ENCODE peak calls at places on chromosomes 13 and 19, in four cellular contexts. J, W, F and M are unnamed samples.

GRCh38 chr19:12567951-12568350 is 16.7 kb upstream of the ZNF564 start:
- DNase-seq in J (no peak), F (peak), W (no peak), M (no peak)

GRCh38 chr13:99215466-99215865 is 14.8 kb downstream of the UBAC2 start:
- DNase-seq in F (no peak), W (no peak), J (no peak), M (no peak)

GRCh38 chr13:48155850-48156249 is 60.9 kb upstream of the MED4 start:
- DNase-seq in F (peak), W (no peak), J (peak), M (no peak)

GRCh38 chr13:50106559-50106958 is 91.3 kb downstream of the KCNRG start:
- DNase-seq in J (no peak), F (no peak), W (no peak), M (no peak)

GRCh38 chr19:42175952-42176648 is 41.4 kb downstream of the DEDD2 start:
- DNase-seq in W (no peak), F (no peak), J (peak), M (no peak)

GRCh38 chr19:53365899-53366493 is 491 bp downstream of the ZNF525 start:
- DNase-seq in J (no peak), F (no peak), W (no peak), M (no peak)

GRCh38 chr13:64993514-64994164 is 2236.5 kb downstream of the PCDH9 start:
- DNase-seq in J (no peak), F (no peak), W (no peak), M (no peak)

GRCh38 chr19:45244133-45244532 is 1.1 kb downstream of the EXOC3L2 start:
- DNase-seq in F (no peak), W (no peak), J (no peak), M (no peak)

GRCh38 chr13:41603917-41604316 is 146.6 kb downstream of the RGCC start:
- DNase-seq in J (peak), F (peak), W (no peak), M (no peak)

DNA sequence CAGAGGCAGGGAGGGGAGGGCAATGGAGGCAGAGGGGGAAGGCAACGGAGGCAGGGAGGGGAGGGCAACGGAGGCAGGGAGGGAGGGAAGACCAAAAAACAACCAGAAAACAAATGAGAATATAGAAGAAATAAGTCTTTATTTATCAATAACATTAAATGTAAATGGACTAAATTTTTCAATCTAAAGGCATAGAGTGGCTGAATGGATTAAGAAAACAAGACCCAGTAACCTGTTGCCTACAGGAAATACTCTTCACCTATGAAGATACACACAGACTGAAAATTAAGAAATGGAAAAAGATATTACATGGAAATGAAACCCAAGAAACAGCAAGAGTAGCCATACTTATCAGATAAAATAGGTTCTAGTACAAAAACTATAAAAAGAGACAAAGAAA is 536.3 kb downstream of the TBC1D4 start:
- DNase-seq in W (no peak), J (no peak), F (no peak), M (no peak)
- TF ChIP-seq CTCF in W (no peak), J (no peak), F (no peak), M (no peak)

GRCh38 chr19:33819875-33820781 is 23.5 kb downstream of the KCTD15 start:
- DNase-seq in F (peak), J (peak), W (no peak), M (no peak)
- H3K4me3 ChIP-seq in F (peak), J (peak), W (peak), M (peak)

GRCh38 chr13:103188688-103189326 is 122.6 kb upstream of the SLC10A2 start:
- DNase-seq in J (peak), F (peak), W (no peak), M (no peak)
- TF ChIP-seq CTCF in J (no peak), F (peak), W (peak), M (peak)

GRCh38 chr19:56217039-56217949 is 15.2 kb downstream of the ZSCAN5C start:
- DNase-seq in W (no peak), J (peak), F (peak), M (no peak)
- H3K4me3 ChIP-seq in W (peak), J (no peak), F (peak), M (peak)

GRCh38 chr19:20171285-20171684 is 4.3 kb downstream of the ZNF486 start:
- DNase-seq in F (no peak), W (no peak), J (no peak), M (no peak)
- TF ChIP-seq CTCF in F (no peak), W (no peak), J (no peak), M (no peak)

GRCh38 chr19:16876904-16877361 is 11.9 kb upstream of the F2RL3 start:
- DNase-seq in J (no peak), W (no peak), F (peak), M (no peak)
- H3K4me3 ChIP-seq in J (no peak), W (no peak), F (no peak), M (no peak)

GRCh38 chr13:109400625-109401257 is 385.6 kb downstream of the IRS2 start:
- DNase-seq in W (no peak), F (no peak), J (no peak), M (no peak)
- TF ChIP-seq CTCF in W (no peak), F (no peak), J (no peak), M (no peak)

DNA sequence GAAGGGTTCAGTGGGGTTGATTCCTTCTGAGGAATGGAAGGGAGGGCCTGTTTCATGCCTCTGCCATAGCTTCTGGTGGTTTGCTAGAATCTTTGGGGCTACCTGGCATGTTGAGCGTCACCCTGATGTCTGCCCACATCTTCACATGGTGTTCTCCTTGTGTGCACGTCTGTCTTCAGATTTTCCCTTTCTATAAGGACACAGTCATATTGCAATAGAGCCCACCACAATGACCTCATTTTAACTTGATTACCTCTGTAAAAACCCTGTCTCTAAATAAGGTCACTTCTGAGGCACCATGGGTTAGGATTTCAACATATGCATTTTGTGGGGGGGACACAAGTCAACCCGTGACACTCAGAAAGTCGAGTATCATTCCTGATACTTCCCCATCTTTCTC is 257.9 kb downstream of the COG6 start:
- DNase-seq in F (no peak), W (no peak), J (no peak), M (no peak)
- H3K4me3 ChIP-seq in F (no peak), W (no peak), J (no peak), M (no peak)